ENCODE peak calls at places on chromosomes 4 and X, in seven cellular contexts. One of them, this sample, is unnamed.

GRCh38 chr4:183968931-183969330 is 63.8 kb downstream of the STOX2 start:
- DNase-seq in H1: no peak
- DNase-seq in H9: no peak
- DNase-seq in neuronal stem cell: no peak
- DNase-seq in mesenchymal stem cell: no peak
- DNase-seq in IMR-90: no peak
- DNase-seq in mesendoderm: no peak
- DNase-seq in this sample: peak

GRCh38 chrX:77119706-77120105 is 327.5 kb upstream of the FGF16 start:
- DNase-seq in H1: no peak
- DNase-seq in H9: no peak
- DNase-seq in mesenchymal stem cell: no peak
- DNase-seq in neuronal stem cell: no peak
- DNase-seq in mesendoderm: no peak
- DNase-seq in IMR-90: no peak
- DNase-seq in this sample: no peak

GRCh38 chr4:106809083-106809482 is 227.0 kb downstream of the DKK2 start:
- DNase-seq in mesendoderm: peak
- DNase-seq in neuronal stem cell: no peak
- DNase-seq in mesenchymal stem cell: peak
- DNase-seq in IMR-90: peak
- DNase-seq in H9: no peak
- DNase-seq in H1: no peak
- DNase-seq in this sample: no peak

GRCh38 chr4:79147251-79147650 is 178.6 kb downstream of the NAA11 start:
- DNase-seq in mesenchymal stem cell: no peak
- DNase-seq in IMR-90: no peak
- DNase-seq in H9: no peak
- DNase-seq in H1: no peak
- DNase-seq in neuronal stem cell: no peak
- DNase-seq in mesendoderm: no peak
- DNase-seq in this sample: no peak

GRCh38 chrX:153726286-153727107 is 1.8 kb downstream of the ABCD1 start:
- DNase-seq in IMR-90: peak
- DNase-seq in H1: peak
- DNase-seq in mesenchymal stem cell: peak
- DNase-seq in H9: peak
- DNase-seq in neuronal stem cell: peak
- DNase-seq in mesendoderm: peak
- DNase-seq in this sample: peak

GRCh38 chr4:143728171-143728570 is 27.7 kb upstream of the FREM3 start:
- DNase-seq in mesenchymal stem cell: no peak
- DNase-seq in H1: no peak
- DNase-seq in mesendoderm: no peak
- DNase-seq in neuronal stem cell: no peak
- DNase-seq in IMR-90: peak
- DNase-seq in H9: no peak
- DNase-seq in this sample: no peak

GRCh38 chr4:14168919-14169318 is 541.4 kb upstream of the BOD1L1 start:
- DNase-seq in IMR-90: peak
- DNase-seq in neuronal stem cell: no peak
- DNase-seq in mesendoderm: no peak
- DNase-seq in H9: no peak
- DNase-seq in H1: no peak
- DNase-seq in mesenchymal stem cell: peak
- DNase-seq in this sample: no peak

GRCh38 chrX:39158801-39159657 is 357.8 kb downstream of the MID1IP1 start:
- DNase-seq in H9: no peak
- DNase-seq in neuronal stem cell: no peak
- DNase-seq in mesenchymal stem cell: peak
- DNase-seq in mesendoderm: peak
- DNase-seq in IMR-90: peak
- DNase-seq in H1: no peak
- DNase-seq in this sample: peak

GRCh38 chr4:137755033-137755471 is 222.8 kb upstream of the PCDH18 start:
- DNase-seq in mesendoderm: peak
- DNase-seq in H9: no peak
- DNase-seq in neuronal stem cell: no peak
- DNase-seq in H1: no peak
- DNase-seq in mesenchymal stem cell: peak
- DNase-seq in IMR-90: peak
- DNase-seq in this sample: no peak

GRCh38 chrX:138127314-138127713 is 561.4 kb downstream of the ZIC3 start:
- DNase-seq in H9: no peak
- DNase-seq in IMR-90: no peak
- DNase-seq in mesenchymal stem cell: no peak
- DNase-seq in mesendoderm: no peak
- DNase-seq in H1: no peak
- DNase-seq in neuronal stem cell: no peak
- DNase-seq in this sample: no peak

GRCh38 chr4:124526760-124527159 is 185.8 kb downstream of the ANKRD50 start:
- DNase-seq in H1: no peak
- DNase-seq in H9: no peak
- DNase-seq in mesendoderm: no peak
- DNase-seq in IMR-90: peak
- DNase-seq in mesenchymal stem cell: peak
- DNase-seq in neuronal stem cell: no peak
- DNase-seq in this sample: no peak
- H2BK5ac ChIP-seq in H1: no peak
- H2BK5ac ChIP-seq in H9: no peak
- H2BK5ac ChIP-seq in mesendoderm: no peak
- H2BK5ac ChIP-seq in IMR-90: no peak
- H2BK5ac ChIP-seq in mesenchymal stem cell: no peak
- H2BK5ac ChIP-seq in neuronal stem cell: no peak
- H2BK5ac ChIP-seq in this sample: no peak

DNA sequence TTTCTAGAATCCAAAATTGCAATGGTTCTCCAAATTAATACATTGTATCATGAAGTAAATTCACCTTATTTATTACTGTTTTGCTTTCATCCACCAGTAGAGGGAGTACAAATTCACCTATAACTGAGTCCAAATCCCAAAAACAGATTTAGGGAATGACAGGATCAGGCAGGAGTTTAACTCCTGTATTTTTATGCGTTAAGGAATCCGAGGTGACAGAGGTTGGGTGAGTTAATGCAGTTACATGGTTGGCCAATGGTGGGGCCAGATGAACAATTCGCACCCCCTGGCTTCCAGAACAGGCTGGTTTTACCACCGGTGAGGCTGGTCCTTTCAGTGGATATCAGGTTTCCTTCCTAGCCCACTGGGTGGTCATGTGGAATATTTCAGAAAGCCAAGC is 82.4 kb downstream of the MTNR1A start:
- DNase-seq in mesendoderm: peak
- DNase-seq in H9: peak
- DNase-seq in IMR-90: peak
- DNase-seq in mesenchymal stem cell: peak
- DNase-seq in H1: no peak
- DNase-seq in neuronal stem cell: peak
- DNase-seq in this sample: no peak
- H2BK5ac ChIP-seq in mesendoderm: no peak
- H2BK5ac ChIP-seq in H9: no peak
- H2BK5ac ChIP-seq in IMR-90: no peak
- H2BK5ac ChIP-seq in mesenchymal stem cell: no peak
- H2BK5ac ChIP-seq in H1: no peak
- H2BK5ac ChIP-seq in neuronal stem cell: no peak
- H2BK5ac ChIP-seq in this sample: no peak

DNA sequence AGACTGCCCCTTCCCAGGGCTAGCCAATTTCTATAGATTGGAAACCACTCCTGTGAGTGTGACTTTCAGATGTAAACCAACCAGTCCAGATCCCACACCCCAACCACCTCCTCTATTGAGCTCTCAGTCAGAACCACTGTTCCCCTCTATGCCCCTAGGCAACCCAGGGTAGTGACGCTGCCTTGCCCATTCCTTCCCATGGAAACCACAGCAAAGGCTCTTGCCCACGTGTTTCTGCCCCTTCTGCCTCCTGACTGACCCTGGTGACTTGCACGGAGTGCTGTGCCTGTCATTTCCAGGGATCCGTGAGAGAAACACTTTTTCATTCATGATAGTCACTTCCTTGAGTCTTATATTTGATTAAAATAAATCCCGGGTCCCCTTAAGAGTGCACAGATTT is 32.4 kb downstream of the CYTL1 start:
- DNase-seq in IMR-90: no peak
- DNase-seq in mesendoderm: no peak
- DNase-seq in mesenchymal stem cell: no peak
- DNase-seq in H9: no peak
- DNase-seq in neuronal stem cell: no peak
- DNase-seq in H1: no peak
- DNase-seq in this sample: no peak
- H2BK5ac ChIP-seq in IMR-90: no peak
- H2BK5ac ChIP-seq in mesendoderm: no peak
- H2BK5ac ChIP-seq in mesenchymal stem cell: no peak
- H2BK5ac ChIP-seq in H9: no peak
- H2BK5ac ChIP-seq in neuronal stem cell: no peak
- H2BK5ac ChIP-seq in H1: no peak
- H2BK5ac ChIP-seq in this sample: no peak

DNA sequence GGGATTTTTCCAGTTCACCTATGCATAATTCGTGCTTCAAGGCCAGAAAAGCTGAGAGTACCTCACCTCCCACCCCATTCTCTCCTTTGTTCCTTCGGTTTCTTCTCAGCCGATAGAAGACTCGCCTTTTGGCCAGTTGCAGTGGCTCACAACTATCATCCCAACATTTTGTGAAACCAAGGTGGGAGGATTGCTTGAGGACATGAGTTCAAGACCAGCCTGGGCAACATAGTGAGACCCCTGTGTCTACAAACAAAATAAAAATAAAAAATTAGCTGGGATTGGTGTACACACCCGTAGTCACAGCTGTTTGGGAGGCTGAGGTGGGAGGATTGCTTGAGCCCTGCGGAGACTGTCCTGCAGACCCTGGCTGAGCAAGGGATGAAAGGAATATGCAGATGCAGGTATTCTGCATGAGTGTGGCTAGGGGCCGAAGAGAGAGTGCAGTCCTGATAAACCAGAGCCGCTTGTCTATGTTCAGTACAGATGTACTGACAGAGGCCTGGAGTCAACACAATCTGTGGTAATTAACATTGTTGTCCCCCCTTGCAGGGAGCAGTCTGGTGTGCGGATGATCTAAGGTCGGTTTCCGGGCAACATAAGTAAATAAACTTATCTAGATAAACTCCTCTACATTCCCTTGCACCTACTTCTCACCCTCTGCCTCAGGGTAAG is 26.2 kb downstream of the SNX25 start:
- DNase-seq in mesendoderm: peak
- DNase-seq in H1: no peak
- DNase-seq in neuronal stem cell: no peak
- DNase-seq in H9: no peak
- DNase-seq in IMR-90: peak
- DNase-seq in mesenchymal stem cell: peak
- DNase-seq in this sample: peak
- H2BK5ac ChIP-seq in mesendoderm: no peak
- H2BK5ac ChIP-seq in H1: no peak
- H2BK5ac ChIP-seq in neuronal stem cell: no peak
- H2BK5ac ChIP-seq in H9: no peak
- H2BK5ac ChIP-seq in IMR-90: no peak
- H2BK5ac ChIP-seq in mesenchymal stem cell: no peak
- H2BK5ac ChIP-seq in this sample: peak